ENCODE peak calls at places on chromosomes 7 and 10, in four cellular contexts. One of them, this sample, is unnamed.

GRCh38 chr7:123975049-123975448 is 50.0 kb downstream of the SPAM1 start:
- DNase-seq in esophagus muscularis mucosa: no peak
- DNase-seq in adrenal gland: no peak
- DNase-seq in heart right ventricle: no peak
- DNase-seq in this sample: no peak

GRCh38 chr7:142883571-142884284 is 1.8 kb downstream of the TRPV6 start:
- DNase-seq in esophagus muscularis mucosa: no peak
- DNase-seq in adrenal gland: peak; percentile 18
- DNase-seq in heart right ventricle: no peak
- DNase-seq in this sample: no peak

GRCh38 chr7:98133181-98133580 is 26.5 kb downstream of the LMTK2 start:
- DNase-seq in esophagus muscularis mucosa: no peak
- DNase-seq in adrenal gland: no peak
- DNase-seq in heart right ventricle: no peak
- DNase-seq in this sample: no peak

GRCh38 chr10:66882271-66882670 is 43.6 kb upstream of the LRRTM3 start:
- DNase-seq in esophagus muscularis mucosa: no peak
- DNase-seq in adrenal gland: no peak
- DNase-seq in heart right ventricle: no peak
- DNase-seq in this sample: no peak

GRCh38 chr7:9761224-9761623 is 1212.4 kb upstream of the PHF14 start:
- DNase-seq in esophagus muscularis mucosa: no peak
- DNase-seq in adrenal gland: no peak
- DNase-seq in heart right ventricle: no peak
- DNase-seq in this sample: no peak

GRCh38 chr7:98372993-98373392 is 27.9 kb downstream of the BAIAP2L1 start:
- DNase-seq in esophagus muscularis mucosa: no peak
- DNase-seq in adrenal gland: no peak
- DNase-seq in heart right ventricle: no peak
- DNase-seq in this sample: no peak

GRCh38 chr7:130961128-130961601 is 227.2 kb upstream of the KLF14 start:
- DNase-seq in esophagus muscularis mucosa: no peak
- DNase-seq in adrenal gland: no peak
- DNase-seq in heart right ventricle: no peak
- DNase-seq in this sample: no peak

GRCh38 chr7:46003896-46004875 is 83.1 kb upstream of the IGFBP3 start:
- DNase-seq in esophagus muscularis mucosa: no peak
- DNase-seq in adrenal gland: no peak
- DNase-seq in heart right ventricle: no peak
- DNase-seq in this sample: no peak

GRCh38 chr7:52775881-52776280 is 259.6 kb upstream of the POM121L12 start:
- DNase-seq in esophagus muscularis mucosa: no peak
- DNase-seq in adrenal gland: no peak
- DNase-seq in heart right ventricle: no peak
- DNase-seq in this sample: no peak

GRCh38 chr10:72665925-72666324 is 26.0 kb upstream of the MCU start:
- DNase-seq in esophagus muscularis mucosa: no peak
- DNase-seq in adrenal gland: no peak
- DNase-seq in heart right ventricle: no peak
- DNase-seq in this sample: no peak

GRCh38 chr10:111102381-111102973 is 25.6 kb downstream of the ADRA2A start:
- DNase-seq in esophagus muscularis mucosa: no peak
- DNase-seq in adrenal gland: no peak
- DNase-seq in heart right ventricle: no peak
- DNase-seq in this sample: no peak

GRCh38 chr10:111100198-111100597 is 23.4 kb downstream of the ADRA2A start:
- DNase-seq in esophagus muscularis mucosa: no peak
- DNase-seq in adrenal gland: no peak
- DNase-seq in heart right ventricle: no peak
- DNase-seq in this sample: no peak

GRCh38 chr10:111103196-111103595 is 26.4 kb downstream of the ADRA2A start:
- DNase-seq in esophagus muscularis mucosa: no peak
- DNase-seq in adrenal gland: no peak
- DNase-seq in heart right ventricle: no peak
- DNase-seq in this sample: no peak

GRCh38 chr10:111093741-111094380 is 17.0 kb downstream of the ADRA2A start:
- DNase-seq in esophagus muscularis mucosa: no peak
- DNase-seq in adrenal gland: no peak
- DNase-seq in heart right ventricle: no peak
- DNase-seq in this sample: no peak

DNA sequence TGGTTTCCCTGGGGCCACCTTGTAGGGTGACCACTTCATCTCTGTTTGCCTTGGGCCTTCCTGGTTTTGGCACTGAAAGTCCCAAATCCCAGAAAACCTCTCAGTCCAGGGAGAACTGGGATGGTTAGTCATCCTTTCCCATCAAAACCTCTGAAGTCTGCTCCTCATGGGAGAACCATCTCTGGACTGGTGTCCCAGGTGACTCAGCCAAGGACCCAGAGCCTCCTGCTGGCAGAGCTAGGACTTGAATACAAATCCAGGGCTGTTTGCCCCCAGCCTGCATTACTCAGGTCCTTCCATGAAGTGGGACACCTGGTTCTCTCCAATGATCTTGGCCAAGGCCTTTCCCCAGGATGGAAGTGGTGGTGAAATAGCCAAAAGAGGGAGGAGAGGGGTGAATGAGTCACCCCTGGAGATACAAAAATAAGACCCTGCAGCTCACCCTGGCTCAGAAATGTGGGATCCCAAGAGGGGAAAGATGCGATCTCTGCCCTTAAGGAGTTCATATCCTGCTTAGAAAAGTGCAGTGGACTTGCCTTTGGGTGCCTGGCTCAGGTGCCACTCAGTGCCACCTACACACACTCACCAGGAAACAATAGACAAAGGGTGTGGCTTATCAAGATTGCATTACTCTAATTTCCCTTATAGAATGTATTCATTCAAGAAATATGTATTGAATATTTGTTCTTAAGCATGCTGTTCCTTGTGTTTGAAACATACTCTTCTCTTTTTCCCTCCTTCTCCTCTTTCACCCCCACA is 22.0 kb downstream of the ADRA2A start:
- DNase-seq in esophagus muscularis mucosa: no peak
- DNase-seq in adrenal gland: no peak
- DNase-seq in heart right ventricle: no peak
- DNase-seq in this sample: no peak
- TF ChIP-seq CTCF in esophagus muscularis mucosa: no peak
- TF ChIP-seq CTCF in adrenal gland: no peak
- TF ChIP-seq CTCF in heart right ventricle: no peak
- TF ChIP-seq CTCF in this sample: no peak

GRCh38 chr7:28988818-28989595 is 30.9 kb upstream of the TRIL start:
- DNase-seq in esophagus muscularis mucosa: peak; percentile 92
- DNase-seq in adrenal gland: peak; percentile 58
- DNase-seq in heart right ventricle: peak; percentile 17
- DNase-seq in this sample: no peak

GRCh38 chr7:28984631-28985030 is 26.5 kb upstream of the TRIL start:
- DNase-seq in esophagus muscularis mucosa: peak; percentile 89
- DNase-seq in adrenal gland: peak; percentile 76
- DNase-seq in heart right ventricle: peak; percentile 40
- DNase-seq in this sample: no peak

GRCh38 chr7:28988091-28988490 is 30.0 kb upstream of the TRIL start:
- DNase-seq in esophagus muscularis mucosa: peak; percentile 42
- DNase-seq in adrenal gland: no peak
- DNase-seq in heart right ventricle: no peak
- DNase-seq in this sample: no peak

GRCh38 chr7:28986028-28986427 is 27.9 kb upstream of the TRIL start:
- DNase-seq in esophagus muscularis mucosa: peak; percentile 21
- DNase-seq in adrenal gland: no peak
- DNase-seq in heart right ventricle: no peak
- DNase-seq in this sample: no peak

GRCh38 chr7:28986723-28987122 is 28.6 kb upstream of the TRIL start:
- DNase-seq in esophagus muscularis mucosa: peak; percentile 88
- DNase-seq in adrenal gland: no peak
- DNase-seq in heart right ventricle: no peak
- DNase-seq in this sample: no peak
- H3K4me1 ChIP-seq in esophagus muscularis mucosa: peaks cover 37% of the 10 kb centered on the region
- H3K4me1 ChIP-seq in adrenal gland: no peaks in the 10 kb centered on the region
- H3K4me1 ChIP-seq in heart right ventricle: peaks cover 59% of the 10 kb centered on the region
- H3K4me1 ChIP-seq in this sample: peaks cover 66% of the 10 kb centered on the region

GRCh38 chr10:83302623-83303022 is 836.7 kb upstream of the GHITM start:
- DNase-seq in esophagus muscularis mucosa: no peak
- DNase-seq in adrenal gland: no peak
- DNase-seq in heart right ventricle: no peak
- DNase-seq in this sample: no peak
- H3K9me3 ChIP-seq in esophagus muscularis mucosa: no peaks in the 10 kb centered on the region
- H3K9me3 ChIP-seq in adrenal gland: no peaks in the 10 kb centered on the region
- H3K9me3 ChIP-seq in heart right ventricle: no peaks in the 10 kb centered on the region
- H3K9me3 ChIP-seq in this sample: no peaks in the 10 kb centered on the region

GRCh38 chr7:71404701-71405345 is 272.9 kb downstream of the GALNT17 start:
- DNase-seq in esophagus muscularis mucosa: no peak
- DNase-seq in adrenal gland: no peak
- DNase-seq in heart right ventricle: no peak
- DNase-seq in this sample: no peak

GRCh38 chr7:71409550-71410157 is 277.7 kb downstream of the GALNT17 start:
- DNase-seq in esophagus muscularis mucosa: no peak
- DNase-seq in adrenal gland: no peak
- DNase-seq in heart right ventricle: no peak
- DNase-seq in this sample: no peak

GRCh38 chr7:71411475-71411874 is 279.5 kb downstream of the GALNT17 start:
- DNase-seq in esophagus muscularis mucosa: no peak
- DNase-seq in adrenal gland: no peak
- DNase-seq in heart right ventricle: no peak
- DNase-seq in this sample: no peak

GRCh38 chr7:71402684-71403083 is 270.7 kb downstream of the GALNT17 start:
- DNase-seq in esophagus muscularis mucosa: no peak
- DNase-seq in adrenal gland: no peak
- DNase-seq in heart right ventricle: no peak
- DNase-seq in this sample: no peak

DNA sequence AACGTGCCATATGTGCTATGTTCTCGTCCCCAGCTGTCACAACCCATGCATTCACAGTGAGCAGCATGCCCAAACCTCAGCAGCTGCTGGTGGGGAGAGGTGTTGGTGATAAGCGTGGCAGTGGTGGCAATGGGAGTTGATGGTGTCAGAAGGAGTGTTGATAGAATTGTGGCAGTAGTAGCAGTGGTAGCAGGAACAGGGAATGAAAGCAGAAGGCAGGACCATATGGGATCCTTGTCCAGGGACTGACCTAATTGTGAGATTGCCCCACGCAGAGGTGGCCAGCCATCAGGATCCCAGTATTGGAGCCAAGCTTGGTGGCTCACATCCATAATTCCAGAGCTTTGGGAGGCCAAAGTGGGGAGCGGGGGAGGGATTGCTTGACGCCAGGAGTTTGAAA is 276.3 kb downstream of the GALNT17 start:
- DNase-seq in esophagus muscularis mucosa: no peak
- DNase-seq in adrenal gland: no peak
- DNase-seq in heart right ventricle: peak; percentile 66
- DNase-seq in this sample: no peak
- TF ChIP-seq CTCF in esophagus muscularis mucosa: no peak
- TF ChIP-seq CTCF in adrenal gland: no peak
- TF ChIP-seq CTCF in heart right ventricle: no peak
- TF ChIP-seq CTCF in this sample: no peak

This sample was measured in vagina.